ENCODE peak calls at places on chromosomes 2 and 18, in six cellular contexts. One of them, this sample, is unnamed.
A peak's percentile ranks its signal among the peaks of the same experiment; 100 is the strongest.

GRCh38 chr2:20624156-20624883 is 26.6 kb downstream of the HS1BP3 start:
- DNase-seq in cardiac muscle cell: no peak
- DNase-seq in transverse colon: no peak
- DNase-seq in esophagus muscularis mucosa: no peak
- DNase-seq in left ventricle myocardium inferior: peak; percentile 12
- DNase-seq in HL-60: no peak
- DNase-seq in this sample: no peak

GRCh38 chr2:154638768-154639167 is 59.7 kb upstream of the KCNJ3 start:
- DNase-seq in cardiac muscle cell: no peak
- DNase-seq in transverse colon: no peak
- DNase-seq in esophagus muscularis mucosa: no peak
- DNase-seq in left ventricle myocardium inferior: no peak
- DNase-seq in HL-60: no peak
- DNase-seq in this sample: no peak

GRCh38 chr2:176385838-176386237 is 116.6 kb downstream of the MTX2 start:
- DNase-seq in cardiac muscle cell: no peak
- DNase-seq in transverse colon: no peak
- DNase-seq in esophagus muscularis mucosa: no peak
- DNase-seq in left ventricle myocardium inferior: no peak
- DNase-seq in HL-60: no peak
- DNase-seq in this sample: no peak

GRCh38 chr2:173307287-173307686 is 47.4 kb upstream of the CDCA7 start:
- DNase-seq in cardiac muscle cell: no peak
- DNase-seq in transverse colon: no peak
- DNase-seq in esophagus muscularis mucosa: no peak
- DNase-seq in left ventricle myocardium inferior: no peak
- DNase-seq in HL-60: no peak
- DNase-seq in this sample: no peak

GRCh38 chr18:79934311-79935097 is 16.9 kb downstream of the SLC66A2 start:
- DNase-seq in cardiac muscle cell: peak; percentile 53
- DNase-seq in transverse colon: peak; percentile 62
- DNase-seq in esophagus muscularis mucosa: no peak
- DNase-seq in left ventricle myocardium inferior: peak; percentile 65
- DNase-seq in HL-60: peak; percentile 45
- DNase-seq in this sample: peak; percentile 48

GRCh38 chr2:75053484-75054112 is 95.2 kb downstream of the POLE4 start:
- DNase-seq in cardiac muscle cell: peak; percentile 70
- DNase-seq in transverse colon: peak; percentile 9
- DNase-seq in esophagus muscularis mucosa: no peak
- DNase-seq in left ventricle myocardium inferior: no peak
- DNase-seq in HL-60: peak; percentile 18
- DNase-seq in this sample: no peak

GRCh38 chr2:23712756-23713151 is 214.2 kb downstream of the ATAD2B start:
- DNase-seq in cardiac muscle cell: no peak
- DNase-seq in transverse colon: no peak
- DNase-seq in esophagus muscularis mucosa: no peak
- DNase-seq in left ventricle myocardium inferior: no peak
- DNase-seq in HL-60: no peak
- DNase-seq in this sample: no peak

GRCh38 chr2:70936979-70937811 is 1.5 kb downstream of the ATP6V1B1 start:
- DNase-seq in cardiac muscle cell: no peak
- DNase-seq in transverse colon: no peak
- DNase-seq in esophagus muscularis mucosa: no peak
- DNase-seq in left ventricle myocardium inferior: no peak
- DNase-seq in HL-60: no peak
- DNase-seq in this sample: no peak

GRCh38 chr2:189178007-189178406 is 1.6 kb downstream of the COL5A2 start:
- DNase-seq in cardiac muscle cell: no peak
- DNase-seq in transverse colon: no peak
- DNase-seq in esophagus muscularis mucosa: no peak
- DNase-seq in left ventricle myocardium inferior: no peak
- DNase-seq in HL-60: no peak
- DNase-seq in this sample: no peak

GRCh38 chr2:46811379-46812310 is 104.0 kb downstream of the MCFD2 start:
- DNase-seq in cardiac muscle cell: no peak
- DNase-seq in transverse colon: no peak
- DNase-seq in esophagus muscularis mucosa: peak; percentile 89
- DNase-seq in left ventricle myocardium inferior: no peak
- DNase-seq in HL-60: no peak
- DNase-seq in this sample: no peak

GRCh38 chr2:86213699-86214502 is 14.6 kb downstream of the MRPL35 start:
- DNase-seq in cardiac muscle cell: no peak
- DNase-seq in transverse colon: no peak
- DNase-seq in esophagus muscularis mucosa: peak; percentile 47
- DNase-seq in left ventricle myocardium inferior: no peak
- DNase-seq in HL-60: no peak
- DNase-seq in this sample: no peak

GRCh38 chr2:221304916-221305315 is 267.2 kb downstream of the EPHA4 start:
- DNase-seq in cardiac muscle cell: no peak
- DNase-seq in transverse colon: no peak
- DNase-seq in esophagus muscularis mucosa: no peak
- DNase-seq in left ventricle myocardium inferior: no peak
- DNase-seq in HL-60: no peak
- DNase-seq in this sample: no peak

GRCh38 chr2:207725815-207726578 is 14.6 kb downstream of the CCNYL1 start:
- DNase-seq in cardiac muscle cell: peak; percentile 33
- DNase-seq in transverse colon: no peak
- DNase-seq in esophagus muscularis mucosa: no peak
- DNase-seq in left ventricle myocardium inferior: no peak
- DNase-seq in HL-60: no peak
- DNase-seq in this sample: no peak

GRCh38 chr18:52999633-53000032 is 659.6 kb downstream of the DCC start:
- DNase-seq in cardiac muscle cell: no peak
- DNase-seq in transverse colon: no peak
- DNase-seq in esophagus muscularis mucosa: no peak
- DNase-seq in left ventricle myocardium inferior: no peak
- DNase-seq in HL-60: no peak
- DNase-seq in this sample: no peak

GRCh38 chr2:88880441-88880953 is 189.0 kb downstream of the RPIA start:
- DNase-seq in cardiac muscle cell: peak; percentile 62
- DNase-seq in transverse colon: no peak
- DNase-seq in esophagus muscularis mucosa: no peak
- DNase-seq in left ventricle myocardium inferior: no peak
- DNase-seq in HL-60: peak; percentile 50
- DNase-seq in this sample: no peak

GRCh38 chr2:23385748-23386421 is 906 bp downstream of the KLHL29 start:
- DNase-seq in cardiac muscle cell: peak; percentile 28
- DNase-seq in transverse colon: no peak
- DNase-seq in esophagus muscularis mucosa: no peak
- DNase-seq in left ventricle myocardium inferior: peak; percentile 33
- DNase-seq in HL-60: no peak
- DNase-seq in this sample: no peak

GRCh38 chr2:36965196-36965595 is 1.1 kb downstream of the STRN start:
- DNase-seq in cardiac muscle cell: no peak
- DNase-seq in transverse colon: no peak
- DNase-seq in esophagus muscularis mucosa: no peak
- DNase-seq in left ventricle myocardium inferior: no peak
- DNase-seq in HL-60: no peak
- DNase-seq in this sample: no peak
- TF ChIP-seq CTCF in cardiac muscle cell: no peak
- TF ChIP-seq CTCF in transverse colon: no peak
- TF ChIP-seq CTCF in esophagus muscularis mucosa: no peak
- TF ChIP-seq CTCF in left ventricle myocardium inferior: no peak
- TF ChIP-seq CTCF in HL-60: no peak
- TF ChIP-seq CTCF in this sample: no peak

GRCh38 chr18:7750095-7750663 is 183.1 kb downstream of the PTPRM start:
- DNase-seq in cardiac muscle cell: no peak
- DNase-seq in transverse colon: no peak
- DNase-seq in esophagus muscularis mucosa: no peak
- DNase-seq in left ventricle myocardium inferior: no peak
- DNase-seq in HL-60: no peak
- DNase-seq in this sample: no peak

GRCh38 chr18:7748252-7749000 is 181.3 kb downstream of the PTPRM start:
- DNase-seq in cardiac muscle cell: no peak
- DNase-seq in transverse colon: no peak
- DNase-seq in esophagus muscularis mucosa: no peak
- DNase-seq in left ventricle myocardium inferior: no peak
- DNase-seq in HL-60: no peak
- DNase-seq in this sample: no peak

GRCh38 chr18:7750966-7751365 is 183.8 kb downstream of the PTPRM start:
- DNase-seq in cardiac muscle cell: no peak
- DNase-seq in transverse colon: no peak
- DNase-seq in esophagus muscularis mucosa: no peak
- DNase-seq in left ventricle myocardium inferior: no peak
- DNase-seq in HL-60: no peak
- DNase-seq in this sample: no peak

GRCh38 chr18:7749001-7749391 is 181.9 kb downstream of the PTPRM start:
- DNase-seq in cardiac muscle cell: peak; percentile 23
- DNase-seq in transverse colon: no peak
- DNase-seq in esophagus muscularis mucosa: no peak
- DNase-seq in left ventricle myocardium inferior: no peak
- DNase-seq in HL-60: no peak
- DNase-seq in this sample: no peak

DNA sequence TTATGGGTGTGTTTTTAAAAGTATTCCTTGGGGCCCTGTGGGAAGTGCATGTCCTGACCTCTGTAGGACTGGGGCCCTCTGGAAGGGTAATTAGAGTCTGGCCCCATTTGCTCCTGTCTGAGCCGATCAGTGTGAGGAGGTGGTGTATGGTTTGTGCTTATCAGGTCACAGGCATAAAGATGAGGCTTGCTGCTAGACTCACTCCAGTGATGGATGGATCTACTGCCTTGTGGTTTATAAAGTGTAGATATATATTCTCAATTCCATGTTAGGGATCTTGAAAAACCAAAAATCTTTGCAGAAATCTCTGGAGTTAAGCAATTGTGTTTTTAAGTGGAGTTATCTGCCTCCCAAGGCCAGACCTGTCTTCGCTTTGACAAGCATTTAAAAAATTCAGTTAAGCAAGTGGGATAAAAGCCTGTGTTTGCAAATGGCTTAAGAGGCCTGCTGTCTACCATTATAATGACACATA is 182.4 kb downstream of the PTPRM start:
- DNase-seq in cardiac muscle cell: peak; percentile 50
- DNase-seq in transverse colon: no peak
- DNase-seq in esophagus muscularis mucosa: no peak
- DNase-seq in left ventricle myocardium inferior: no peak
- DNase-seq in HL-60: no peak
- DNase-seq in this sample: no peak
- H3K27ac ChIP-seq in cardiac muscle cell: peak overlapping the region; percentile 68
- H3K27ac ChIP-seq in transverse colon: no peak overlapping the region
- H3K27ac ChIP-seq in esophagus muscularis mucosa: no peak overlapping the region
- H3K27ac ChIP-seq in left ventricle myocardium inferior: peak overlapping the region; percentile 66
- H3K27ac ChIP-seq in HL-60: no peak overlapping the region
- H3K27ac ChIP-seq in this sample: no peak overlapping the region

DNA sequence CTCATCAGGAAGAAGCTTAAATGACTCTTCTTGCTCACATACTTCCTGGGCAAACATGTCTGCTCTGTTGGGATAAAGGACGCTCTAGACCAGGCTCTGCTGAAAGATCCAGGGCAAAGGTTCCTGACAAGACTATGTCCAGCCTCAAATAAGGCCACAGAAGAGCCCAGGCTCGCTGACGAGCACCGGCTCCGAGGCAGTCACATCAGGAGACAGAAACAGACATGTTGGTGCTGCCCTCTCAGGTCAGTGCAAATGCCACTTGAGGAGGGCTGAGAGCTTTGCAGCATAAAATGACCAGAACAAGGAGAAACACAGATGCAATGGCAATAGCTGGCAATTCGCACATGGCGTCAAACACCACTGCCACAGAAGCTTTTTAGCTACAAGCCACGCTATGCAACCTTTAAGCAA is 205.7 kb downstream of the TGIF1 start:
- DNase-seq in cardiac muscle cell: peak; percentile 19
- DNase-seq in transverse colon: no peak
- DNase-seq in esophagus muscularis mucosa: no peak
- DNase-seq in left ventricle myocardium inferior: no peak
- DNase-seq in HL-60: no peak
- DNase-seq in this sample: no peak
- TF ChIP-seq CTCF in cardiac muscle cell: no peak
- TF ChIP-seq CTCF in transverse colon: no peak
- TF ChIP-seq CTCF in esophagus muscularis mucosa: no peak
- TF ChIP-seq CTCF in left ventricle myocardium inferior: no peak
- TF ChIP-seq CTCF in HL-60: no peak
- TF ChIP-seq CTCF in this sample: no peak

DNA sequence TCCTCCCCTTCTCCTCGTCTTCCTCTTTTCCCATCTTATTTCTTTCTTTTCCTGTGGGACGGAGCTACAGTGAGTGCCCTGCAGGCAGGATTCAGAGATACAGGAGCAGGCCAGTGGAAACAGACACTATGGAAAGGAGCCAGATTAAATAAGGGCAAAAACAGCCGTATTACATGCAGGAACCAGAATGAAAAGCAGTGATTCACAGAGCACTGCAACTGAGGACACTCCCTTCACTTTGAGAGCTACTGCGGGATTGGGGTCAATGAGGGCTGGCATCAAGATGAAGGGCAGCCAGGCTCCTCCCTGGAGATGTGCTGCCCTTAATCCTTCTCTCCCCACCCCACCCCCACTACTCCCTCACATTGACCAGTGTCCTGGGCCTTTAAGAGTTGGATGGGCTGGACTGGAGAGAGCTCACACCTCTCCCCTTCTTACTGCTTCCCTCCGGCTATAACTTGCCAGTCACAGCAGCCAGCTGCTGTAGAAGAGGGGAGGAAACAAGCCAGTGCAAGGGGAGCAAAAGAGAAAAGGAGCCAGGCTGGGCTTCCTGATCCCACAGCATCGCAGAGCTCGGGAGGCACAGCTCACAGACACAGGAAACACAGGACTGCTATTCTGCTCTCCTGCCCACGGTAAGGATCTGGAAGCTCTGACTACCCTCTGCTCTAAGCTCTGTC is at the start of gene PLCD4:
- DNase-seq in cardiac muscle cell: peak; percentile 24
- DNase-seq in transverse colon: peak; percentile 11
- DNase-seq in esophagus muscularis mucosa: no peak
- DNase-seq in left ventricle myocardium inferior: no peak
- DNase-seq in HL-60: no peak
- DNase-seq in this sample: no peak
- H3K27ac ChIP-seq in cardiac muscle cell: peak within 1 kb of the TSS; percentile 69
- H3K27ac ChIP-seq in transverse colon: peak within 1 kb of the TSS; percentile 66
- H3K27ac ChIP-seq in esophagus muscularis mucosa: peak within 1 kb of the TSS; percentile 59
- H3K27ac ChIP-seq in left ventricle myocardium inferior: peak within 1 kb of the TSS; percentile 6
- H3K27ac ChIP-seq in HL-60: no peak within 1 kb of the TSS
- H3K27ac ChIP-seq in this sample: no peak within 1 kb of the TSS

GRCh38 chr2:8645176-8645831 is 36.6 kb upstream of the ID2 start:
- DNase-seq in cardiac muscle cell: no peak
- DNase-seq in transverse colon: no peak
- DNase-seq in esophagus muscularis mucosa: no peak
- DNase-seq in left ventricle myocardium inferior: no peak
- DNase-seq in HL-60: no peak
- DNase-seq in this sample: peak; percentile 50
- TF ChIP-seq CTCF in cardiac muscle cell: no peak
- TF ChIP-seq CTCF in transverse colon: no peak
- TF ChIP-seq CTCF in esophagus muscularis mucosa: no peak
- TF ChIP-seq CTCF in left ventricle myocardium inferior: no peak
- TF ChIP-seq CTCF in HL-60: no peak
- TF ChIP-seq CTCF in this sample: no peak

GRCh38 chr18:4024702-4025101 is 430.4 kb downstream of the DLGAP1 start:
- DNase-seq in cardiac muscle cell: no peak
- DNase-seq in transverse colon: no peak
- DNase-seq in esophagus muscularis mucosa: no peak
- DNase-seq in left ventricle myocardium inferior: no peak
- DNase-seq in HL-60: no peak
- DNase-seq in this sample: no peak

DNA sequence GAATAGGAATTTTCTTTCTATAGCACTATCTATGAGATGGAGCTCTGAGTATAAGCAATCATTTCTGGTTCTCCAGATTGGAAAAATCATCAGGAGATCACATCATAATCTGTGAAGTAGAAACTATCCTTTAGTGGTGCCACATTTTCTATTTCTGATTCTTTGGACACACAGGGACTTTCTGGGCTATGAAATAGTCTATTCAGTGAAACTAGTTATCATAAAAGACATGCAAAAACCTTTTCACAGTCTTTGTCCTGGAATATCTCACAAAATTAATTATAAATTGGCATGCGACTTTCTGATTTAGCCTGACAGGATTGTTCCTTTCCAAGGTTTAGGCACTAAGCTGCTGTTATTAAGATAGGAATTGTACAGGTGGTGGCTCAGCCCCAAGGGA is 428.6 kb downstream of the DLGAP1 start:
- DNase-seq in cardiac muscle cell: no peak
- DNase-seq in transverse colon: no peak
- DNase-seq in esophagus muscularis mucosa: no peak
- DNase-seq in left ventricle myocardium inferior: no peak
- DNase-seq in HL-60: no peak
- DNase-seq in this sample: no peak
- H3K27ac ChIP-seq in cardiac muscle cell: no peak overlapping the region
- H3K27ac ChIP-seq in transverse colon: no peak overlapping the region
- H3K27ac ChIP-seq in esophagus muscularis mucosa: no peak overlapping the region
- H3K27ac ChIP-seq in left ventricle myocardium inferior: no peak overlapping the region
- H3K27ac ChIP-seq in HL-60: no peak overlapping the region
- H3K27ac ChIP-seq in this sample: no peak overlapping the region

This sample was measured in lower lobe of right lung.